ENCODE peak calls at places on chromosomes 16 and 17, in five cellular contexts. C is stimulated activated CD4-positive, alpha-beta T cell treated with anti-CD3 and anti-CD28 coated beads, Interleukin-1b, Interleukin-23, amount 100 ng/mL, for 1 hour; H is CD8-positive, alpha-beta memory T cell; V is colonic mucosa; J is NAMALWA. D is an unnamed sample.

GRCh38 chr17:40124279-40125141 is 2.7 kb downstream of the MSL1 start:
- DNase-seq in C (no peak), H (no peak), V (peak; percentile 53), J (no peak), D (no peak)

GRCh38 chr16:31498493-31498892 is 9.7 kb downstream of the RUSF1 start:
- DNase-seq in C (no peak), H (no peak), V (no peak), J (no peak), D (no peak)

GRCh38 chr17:64064331-64064730 is 43.9 kb upstream of the ICAM2 start:
- DNase-seq in C (no peak), H (no peak), V (peak; percentile 71), J (no peak), D (no peak)

GRCh38 chr17:7315570-7316243 is 547 bp upstream of the GPS2 start:
- DNase-seq in C (no peak), H (no peak), V (no peak), J (no peak), D (no peak)

GRCh38 chr16:47927330-47927729 is 228.5 kb downstream of the ABCC12 start:
- DNase-seq in C (no peak), H (no peak), V (no peak), J (no peak), D (no peak)

GRCh38 chr17:7107012-7107754 is 7.4 kb downstream of the ASGR2 start:
- DNase-seq in C (no peak), H (no peak), V (no peak), J (no peak), D (no peak)

GRCh38 chr17:37643829-37644228 is 583 bp upstream of the DDX52 start:
- DNase-seq in C (no peak), H (no peak), V (no peak), J (no peak), D (no peak)

GRCh38 chr16:51271156-51271555 is 120.1 kb upstream of the SALL1 start:
- DNase-seq in C (no peak), H (no peak), V (no peak), J (no peak), D (no peak)

GRCh38 chr17:67194134-67194533 is 50.9 kb downstream of the HELZ start:
- DNase-seq in C (no peak), H (no peak), V (no peak), J (no peak), D (no peak)

GRCh38 chr17:61354895-61355294 is 44.7 kb upstream of the TBX2 start:
- DNase-seq in C (no peak), H (no peak), V (no peak), J (no peak), D (no peak)

GRCh38 chr17:28369684-28370034 is 448 bp downstream of the VTN start:
- DNase-seq in C (no peak), H (no peak), V (no peak), J (no peak), D (no peak)

GRCh38 chr16:85578599-85578948 is 34.5 kb upstream of the GSE1 start:
- DNase-seq in C (no peak), H (no peak), V (no peak), J (no peak), D (no peak)

GRCh38 chr17:72362466-72363335 is 241.9 kb downstream of the SOX9 start:
- DNase-seq in C (no peak), H (no peak), V (no peak), J (no peak), D (no peak)

GRCh38 chr17:64615025-64615677 is 47.0 kb downstream of the SMURF2 start:
- DNase-seq in C (no peak), H (no peak), V (no peak), J (no peak), D (no peak)

GRCh38 chr17:18966831-18967624 is 15.1 kb downstream of the SLC5A10 start:
- DNase-seq in C (no peak), H (no peak), V (peak; percentile 18), J (no peak), D (no peak)

GRCh38 chr17:1765576-1765975 is 3.7 kb downstream of the SERPINF1 start:
- DNase-seq in C (no peak), H (no peak), V (no peak), J (no peak), D (no peak)

D was measured in T-helper 1 cell.